ENCODE peak calls at places on chromosomes 5 and 9, in seven cellular contexts. Q is tibial nerve, F is sigmoid colon, T is lung, L is MM.1S, V is right lobe of liver, P is WERI-Rb-1. Y is an unnamed sample.

GRCh38 chr5:173238312-173239232 is 3.6 kb upstream of the NKX2-5 start:
- DNase-seq in Q (no peak), F (no peak), T (no peak), L (no peak), V (no peak), P (no peak), Y (no peak)

GRCh38 chr5:2021484-2022176 is 138.9 kb upstream of the IRX4 start:
- DNase-seq in Q (no peak), F (no peak), T (no peak), L (no peak), V (no peak), P (no peak), Y (no peak)

GRCh38 chr5:58198330-58198729 is 261.6 kb downstream of the PLK2 start:
- DNase-seq in Q (no peak), F (no peak), T (no peak), L (no peak), V (no peak), P (no peak), Y (no peak)

GRCh38 chr9:112925058-112925641 is 34.5 kb upstream of the SLC46A2 start:
- DNase-seq in Q (no peak), F (no peak), T (no peak), L (peak), V (no peak), P (peak), Y (peak)

GRCh38 chr5:75235711-75236110 is 967 bp downstream of the ANKRD31 start:
- DNase-seq in Q (no peak), F (no peak), T (no peak), L (no peak), V (no peak), P (no peak), Y (no peak)

GRCh38 chr9:113464672-113465271 is 1.2 kb downstream of the RGS3 start:
- DNase-seq in Q (no peak), F (peak), T (no peak), L (no peak), V (no peak), P (no peak), Y (no peak)

GRCh38 chr9:102054811-102055210 is 316.4 kb upstream of the GRIN3A start:
- DNase-seq in Q (no peak), F (no peak), T (no peak), L (no peak), V (no peak), P (no peak), Y (no peak)

GRCh38 chr5:139805545-139805944 is 9.9 kb downstream of the PSD2 start:
- DNase-seq in Q (no peak), F (no peak), T (no peak), L (no peak), V (no peak), P (no peak), Y (no peak)

GRCh38 chr5:56814963-56815656 is at the start of gene MAP3K1:
- DNase-seq in Q (peak), F (peak), T (peak), L (peak), V (peak), P (peak), Y (peak)

GRCh38 chr5:54793612-54794436 is 191.6 kb downstream of the ESM1 start:
- DNase-seq in Q (no peak), F (no peak), T (no peak), L (no peak), V (no peak), P (no peak), Y (no peak)

GRCh38 chr9:99253772-99254431 is 31.8 kb downstream of the SEC61B start:
- DNase-seq in Q (no peak), F (no peak), T (no peak), L (peak), V (no peak), P (no peak), Y (no peak)

GRCh38 chr5:154198611-154199230 is 8.2 kb downstream of the GALNT10 start:
- DNase-seq in Q (no peak), F (no peak), T (no peak), L (no peak), V (no peak), P (no peak), Y (no peak)

GRCh38 chr5:53820802-53821171 is 260.3 kb downstream of the NDUFS4 start:
- DNase-seq in Q (no peak), F (no peak), T (no peak), L (no peak), V (no peak), P (no peak), Y (no peak)

GRCh38 chr5:175493260-175493659 is 14.9 kb downstream of the SFXN1 start:
- DNase-seq in Q (no peak), F (no peak), T (no peak), L (no peak), V (no peak), P (no peak), Y (no peak)

GRCh38 chr5:135012951-135013391 is 21.1 kb downstream of the PITX1 start:
- DNase-seq in Q (no peak), F (peak), T (no peak), L (no peak), V (no peak), P (no peak), Y (no peak)

GRCh38 chr9:128159073-128159783 is 837 bp upstream of the BBLN start:
- DNase-seq in Q (peak), F (no peak), T (peak), L (peak), V (peak), P (no peak), Y (no peak)

GRCh38 chr5:172533399-172534228 is 79.3 kb upstream of the SH3PXD2B start:
- DNase-seq in Q (no peak), F (peak), T (peak), L (peak), V (no peak), P (no peak), Y (peak)

GRCh38 chr9:112274600-112274999 is 58.8 kb downstream of the PTBP3 start:
- DNase-seq in Q (no peak), F (no peak), T (no peak), L (no peak), V (no peak), P (no peak), Y (no peak)

GRCh38 chr5:134140530-134141201 is 26.2 kb downstream of the TCF7 start:
- DNase-seq in Q (peak), F (peak), T (peak), L (peak), V (peak), P (peak), Y (peak)

GRCh38 chr9:15144567-15145174 is 162.3 kb downstream of the TTC39B start:
- DNase-seq in Q (no peak), F (no peak), T (no peak), L (no peak), V (no peak), P (no peak), Y (peak)

GRCh38 chr9:93309889-93310425 is 126.0 kb downstream of the WNK2 start:
- DNase-seq in Q (no peak), F (no peak), T (no peak), L (no peak), V (peak), P (no peak), Y (no peak)

GRCh38 chr9:129143461-129143927 is 32.3 kb downstream of the PTPA start:
- DNase-seq in Q (no peak), F (peak), T (peak), L (no peak), V (peak), P (no peak), Y (no peak)

GRCh38 chr9:136254381-136255165 is 9.0 kb upstream of the QSOX2 start:
- DNase-seq in Q (no peak), F (no peak), T (no peak), L (no peak), V (peak), P (no peak), Y (no peak)

GRCh38 chr5:180074462-180074861 is 2.9 kb upstream of the RNF130 start:
- DNase-seq in Q (no peak), F (no peak), T (no peak), L (no peak), V (no peak), P (no peak), Y (no peak)

DNA sequence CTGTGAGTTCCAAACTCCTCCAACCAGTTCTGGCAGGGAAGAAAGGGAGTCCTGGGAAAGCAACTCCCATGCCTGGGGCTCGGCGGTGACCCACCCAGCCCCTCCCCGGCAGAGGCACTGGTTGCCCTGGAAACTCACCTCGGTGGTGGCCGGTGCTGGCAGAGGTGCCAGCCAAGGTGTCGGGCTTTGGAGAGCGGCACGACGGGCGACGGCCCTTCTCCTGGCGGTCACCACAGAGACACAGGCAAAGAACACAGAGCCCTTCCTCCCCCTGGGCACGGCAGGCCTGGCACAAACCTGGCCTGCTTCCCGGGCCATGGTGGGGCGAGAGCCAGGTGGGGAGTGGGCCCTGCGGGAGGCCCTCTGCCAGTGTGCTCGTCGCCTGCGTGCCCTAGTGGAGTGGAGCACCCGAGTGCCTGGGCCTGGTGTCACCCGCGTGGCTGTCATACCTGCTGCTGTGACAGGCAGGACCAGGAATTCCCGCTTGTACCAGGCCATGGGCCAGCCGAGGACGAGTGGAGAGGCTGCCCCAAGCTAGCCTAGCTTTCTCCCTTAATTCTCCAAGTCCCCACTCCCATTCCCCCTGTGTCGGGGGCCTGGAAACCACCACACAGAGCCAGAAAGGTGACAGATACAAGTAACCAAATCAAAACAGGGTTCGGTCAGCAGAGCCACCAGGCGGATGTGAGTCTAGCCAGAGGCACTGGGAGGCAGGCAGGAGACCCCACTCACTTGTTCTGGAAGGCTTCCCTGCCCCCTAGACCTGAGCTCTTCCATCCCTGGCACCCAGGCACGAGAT is 8.2 kb upstream of the RALGDS start:
- DNase-seq in Q (no peak), F (no peak), T (no peak), L (no peak), V (no peak), P (no peak), Y (no peak)
- H3K27ac ChIP-seq in Q (no peak), F (no peak), T (peak), L (no peak), V (no peak), P (no peak), Y (peak)

DNA sequence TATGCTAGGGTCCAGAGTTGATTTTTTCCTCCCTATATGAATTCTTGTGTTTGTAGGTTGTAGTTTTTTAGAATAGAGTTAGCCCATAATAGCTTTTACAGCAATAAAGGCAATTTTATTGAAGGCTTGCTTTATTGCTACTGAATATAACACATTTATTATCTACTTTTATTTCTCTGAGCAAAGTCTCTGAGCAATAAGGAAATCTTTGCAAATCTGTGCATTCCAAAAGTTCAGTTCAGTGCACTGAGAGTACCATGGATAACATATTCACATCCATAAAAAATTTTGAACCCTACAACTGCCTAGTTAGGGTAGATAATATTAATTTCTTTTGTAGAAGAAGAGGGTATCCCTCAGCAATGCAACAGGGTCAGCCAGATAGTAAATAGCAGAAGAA is 357.8 kb upstream of the PCSK5 start:
- DNase-seq in Q (no peak), F (no peak), T (no peak), L (no peak), V (no peak), P (no peak), Y (no peak)
- TF ChIP-seq CTCF in Q (no peak), F (no peak), T (no peak), L (no peak), V (no peak), P (no peak), Y (no peak)

GRCh38 chr5:112685386-112685785 is 52.3 kb upstream of the APC start:
- DNase-seq in Q (no peak), F (no peak), T (no peak), L (no peak), V (no peak), P (no peak), Y (no peak)

GRCh38 chr5:112685929-112686328 is 51.8 kb upstream of the APC start:
- DNase-seq in Q (no peak), F (no peak), T (no peak), L (no peak), V (no peak), P (no peak), Y (no peak)

GRCh38 chr5:112684121-112684520 is 53.6 kb upstream of the APC start:
- DNase-seq in Q (no peak), F (no peak), T (no peak), L (no peak), V (no peak), P (no peak), Y (no peak)

GRCh38 chr5:112686675-112687074 is 51.0 kb upstream of the APC start:
- DNase-seq in Q (no peak), F (no peak), T (no peak), L (no peak), V (no peak), P (no peak), Y (no peak)

DNA sequence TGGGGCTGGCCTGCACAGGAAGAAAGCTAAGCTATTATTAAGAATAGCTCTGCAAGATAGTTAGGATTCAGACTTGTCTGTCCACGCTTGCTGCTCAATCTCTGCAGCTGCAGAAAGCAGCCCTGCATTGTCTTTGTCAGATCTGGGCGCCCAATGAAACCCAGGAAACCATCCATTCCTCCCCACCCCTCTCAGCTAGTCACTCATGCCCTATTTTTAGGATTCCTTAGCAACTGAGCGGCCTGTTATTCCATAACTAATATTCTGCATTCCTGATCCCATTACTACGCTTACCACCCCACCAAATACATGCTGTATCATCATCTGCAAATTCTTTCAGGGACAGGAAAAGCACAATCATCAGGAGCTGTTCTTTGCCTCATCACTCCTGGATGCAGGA is 52.9 kb upstream of the APC start:
- DNase-seq in Q (no peak), F (no peak), T (no peak), L (no peak), V (no peak), P (no peak), Y (peak)
- H3K27ac ChIP-seq in Q (no peak), F (peak), T (no peak), L (no peak), V (no peak), P (no peak), Y (peak)

DNA sequence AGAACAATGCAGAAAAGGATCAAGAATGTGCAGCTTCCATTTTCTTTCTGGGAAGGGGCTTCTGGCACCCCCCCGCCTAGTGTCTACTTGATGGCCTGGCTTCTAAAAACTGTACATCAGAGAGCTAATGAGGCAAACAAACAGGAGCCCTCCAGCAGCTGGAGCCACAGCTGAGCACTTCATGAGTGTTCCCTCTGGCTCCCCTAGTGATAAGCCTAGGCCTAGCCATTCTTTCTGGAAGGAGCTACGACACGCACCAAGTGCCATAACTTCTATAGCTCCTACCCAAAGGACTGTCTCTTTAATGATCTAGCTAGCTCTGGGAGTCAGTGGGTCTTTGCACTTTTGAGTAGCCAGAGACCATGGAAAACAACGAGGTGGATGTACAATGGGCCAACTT is 66.1 kb downstream of the DNAH5 start:
- DNase-seq in Q (no peak), F (no peak), T (no peak), L (no peak), V (no peak), P (no peak), Y (no peak)
- TF ChIP-seq CTCF in Q (no peak), F (no peak), T (no peak), L (no peak), V (no peak), P (peak), Y (no peak)

DNA sequence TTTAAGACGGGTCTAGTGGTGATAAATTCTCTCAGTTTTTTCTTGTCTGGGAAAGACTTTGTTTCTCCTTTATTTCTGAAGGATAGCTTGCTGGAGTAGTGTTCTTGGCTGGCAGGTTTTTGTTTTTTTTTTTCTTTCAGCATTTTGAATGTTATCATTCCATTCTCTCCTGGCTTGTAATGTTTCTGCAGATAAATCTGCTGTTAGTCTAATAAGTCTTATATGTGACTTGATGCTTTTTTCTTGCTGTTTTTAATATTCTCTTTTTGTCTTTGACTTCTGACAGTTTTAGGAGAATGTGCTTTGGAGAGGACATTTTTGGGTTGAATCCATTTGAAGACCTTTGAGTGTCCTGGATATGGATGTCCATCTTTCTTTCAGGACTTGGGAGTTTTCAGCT is 16.0 kb downstream of the HSD17B4 start:
- DNase-seq in Q (no peak), F (no peak), T (no peak), L (no peak), V (no peak), P (no peak), Y (no peak)
- H3K27ac ChIP-seq in Q (no peak), F (no peak), T (no peak), L (no peak), V (no peak), P (no peak), Y (no peak)

GRCh38 chr5:164422400-164422799 is 917.0 kb downstream of the MAT2B start:
- DNase-seq in Q (no peak), F (no peak), T (no peak), L (no peak), V (no peak), P (peak), Y (no peak)
- TF ChIP-seq CTCF in Q (no peak), F (no peak), T (no peak), L (no peak), V (no peak), P (peak), Y (no peak)

Y was measured in RWPE1.